ENCODE peak calls at places on chromosome 21, in seven cellular contexts. C is left colon, G is dermis blood vessel endothelial cell, D is GM04504, U is GM13977, N is NCI-H1694 treated with DMSO at 0.1 percent for 48 hours, K is pancreas. S is an unnamed sample.

GRCh38 chr21:34833465-34833864 is 164.7 kb downstream of the CLIC6 start:
- DNase-seq in U (no peak), K (no peak), G (no peak), N (no peak), C (no peak), D (no peak), S (no peak)

GRCh38 chr21:25489673-25490072 is 117.6 kb downstream of the MRPL39 start:
- DNase-seq in N (no peak), C (no peak), D (no peak), U (no peak), K (no peak), G (no peak), S (no peak)

GRCh38 chr21:27802816-27803475 is 836.1 kb upstream of the ADAMTS5 start:
- DNase-seq in G (peak), K (no peak), C (peak), D (no peak), N (peak), U (no peak), S (no peak)

GRCh38 chr21:43571976-43572375 is 87.3 kb downstream of the HSF2BP start:
- DNase-seq in U (no peak), C (no peak), D (no peak), N (no peak), G (no peak), K (no peak), S (no peak)

GRCh38 chr21:26148071-26148470 is 22.5 kb downstream of the APP start:
- DNase-seq in U (no peak), G (peak), K (no peak), N (no peak), C (no peak), D (no peak), S (no peak)

GRCh38 chr21:43209575-43210453 is 41.0 kb downstream of the CRYAA start:
- DNase-seq in U (no peak), D (no peak), K (peak), C (no peak), G (no peak), N (no peak), S (no peak)

GRCh38 chr21:42286416-42286815 is 28.8 kb downstream of the TFF3 start:
- DNase-seq in G (no peak), N (no peak), C (no peak), K (no peak), U (peak), D (no peak), S (no peak)

GRCh38 chr21:29080454-29080930 is 7.0 kb upstream of the CCT8 start:
- DNase-seq in K (no peak), N (no peak), U (no peak), C (no peak), D (no peak), G (peak), S (peak)

GRCh38 chr21:33265664-33266049 is 510 bp upstream of the IL10RB start:
- DNase-seq in C (peak), D (no peak), K (no peak), G (peak), N (peak), U (peak), S (peak)

GRCh38 chr21:38386967-38387366 is 111.3 kb downstream of the ERG start:
- DNase-seq in N (no peak), G (peak), D (no peak), K (no peak), C (no peak), U (no peak), S (no peak)

GRCh38 chr21:42594616-42595280 is 58.7 kb upstream of the PDE9A start:
- DNase-seq in C (no peak), U (no peak), N (no peak), G (no peak), D (no peak), K (no peak), S (no peak)

GRCh38 chr21:41957991-41958766 is 4.4 kb upstream of the C2CD2 start:
- DNase-seq in N (peak), K (peak), U (peak), C (peak), G (peak), D (peak), S (no peak)

GRCh38 chr21:26776320-26777021 is 68.7 kb downstream of the ADAMTS1 start:
- DNase-seq in D (no peak), G (no peak), C (no peak), N (no peak), U (no peak), K (no peak), S (no peak)

GRCh38 chr21:34078915-34079314 is 5.5 kb downstream of the MRPS6 start:
- DNase-seq in U (no peak), G (peak), N (no peak), D (no peak), K (no peak), C (peak), S (no peak)

S was measured in T-cell.